ENCODE peak calls at places on chromosome 7, in nine cellular contexts. H is left lung; D is naive thymus-derived CD8-positive, alpha-beta T cell; P is activated naive CD4-positive, alpha-beta T cell treated with anti-CD3 and anti-CD28 coated beads, Interleukin-2, amount 50 U/mL, for 72 hours; R is K562; I is mucosa of descending colon; J is A549; N is stimulated activated naive B cell treated with anti-CD40 and anti-IgM and Interleukin-4, amounts not matched to agents 10 μg/mL and 1 μg/mL and 100 μg/mL, for 72 hours; C is stimulated activated effector memory CD8-positive, alpha-beta T cell treated with anti-CD3 and anti-CD28 coated beads, Interleukin-12 subunit alpha, Interleukin-12 subunit beta, amount 100 ng/mL, for 72 hours. M is an unnamed sample.

GRCh38 chr7:138064856-138065357 is 11.4 kb upstream of the AKR1D1 start:
- ATAC-seq in H (peak; percentile 24), D (no peak), P (no peak), R (no peak), I (no peak), J (no peak), N (no peak), C (no peak), M (no peak)

GRCh38 chr7:150432915-150433892 is 17.2 kb upstream of the GIMAP8 start:
- ATAC-seq in H (peak; percentile 58), D (no peak), P (peak; percentile 75), R (peak; percentile 72), I (peak; percentile 16), J (no peak), N (no peak), C (peak; percentile 65), M (peak; percentile 58)

GRCh38 chr7:80150621-80151273 is 16.1 kb downstream of the GNAI1 start:
- ATAC-seq in H (peak; percentile 25), D (no peak), P (peak; percentile 18), R (no peak), I (peak; percentile 40), J (peak; percentile 16), N (peak; percentile 28), C (no peak), M (no peak)

GRCh38 chr7:139830292-139830691 is 1.2 kb downstream of the TBXAS1 start:
- ATAC-seq in H (no peak), D (no peak), P (no peak), R (no peak), I (no peak), J (no peak), N (no peak), C (no peak), M (peak; percentile 23)

GRCh38 chr7:95921543-95921942 is 149.2 kb downstream of the DYNC1I1 start:
- ATAC-seq in H (no peak), D (no peak), P (no peak), R (no peak), I (no peak), J (no peak), N (no peak), C (peak; percentile 85), M (peak; percentile 82)

GRCh38 chr7:47520408-47520807 is 61.5 kb downstream of the TNS3 start:
- ATAC-seq in H (peak; percentile 69), D (no peak), P (no peak), R (no peak), I (peak; percentile 15), J (no peak), N (no peak), C (no peak), M (no peak)

GRCh38 chr7:101238226-101239182 is 902 bp upstream of the CLDN15 start:
- ATAC-seq in H (no peak), D (no peak), P (no peak), R (no peak), I (no peak), J (no peak), N (peak; percentile 10), C (no peak), M (no peak)

GRCh38 chr7:129271500-129272355 is 46.9 kb downstream of the AHCYL2 start:
- ATAC-seq in H (peak; percentile 92), D (peak; percentile 99), P (peak; percentile 94), R (peak; percentile 99), I (peak; percentile 92), J (peak; percentile 89), N (peak; percentile 81), C (peak; percentile 89), M (peak; percentile 90)

M was measured in activated T-helper 17 cell treated with anti-CD3 and anti-CD28 coated beads, Interleukin-2, amount 50 U/mL, for 72 hours.